ENCODE peak calls at places on chromosome 3, in four cellular contexts. One of them, this sample, is unnamed.

GRCh38 chr3:35064761-35065160 is 574.6 kb upstream of the ARPP21 start:
- DNase-seq in HepG2: no peak
- DNase-seq in K562: no peak
- DNase-seq in HCT116: no peak
- DNase-seq in this sample: no peak

GRCh38 chr3:155190686-155191085 is 102.8 kb downstream of the STRIT1 start:
- DNase-seq in HepG2: no peak
- DNase-seq in K562: no peak
- DNase-seq in HCT116: no peak
- DNase-seq in this sample: no peak

GRCh38 chr3:1272541-1273265 is 179.9 kb downstream of the CNTN6 start:
- DNase-seq in HepG2: no peak
- DNase-seq in K562: no peak
- DNase-seq in HCT116: no peak
- DNase-seq in this sample: no peak

GRCh38 chr3:183309276-183309675 is 56.2 kb downstream of the B3GNT5 start:
- DNase-seq in HepG2: peak
- DNase-seq in K562: no peak
- DNase-seq in HCT116: no peak
- DNase-seq in this sample: no peak

GRCh38 chr3:194141415-194142155 is 5.6 kb downstream of the HES1 start:
- DNase-seq in HepG2: peak
- DNase-seq in K562: peak
- DNase-seq in HCT116: peak
- DNase-seq in this sample: peak

GRCh38 chr3:98655666-98656065 is 62.3 kb upstream of the CPOX start:
- DNase-seq in HepG2: no peak
- DNase-seq in K562: no peak
- DNase-seq in HCT116: no peak
- DNase-seq in this sample: no peak

GRCh38 chr3:13022348-13023250 is 50.6 kb downstream of the IQSEC1 start:
- DNase-seq in HepG2: no peak
- DNase-seq in K562: no peak
- DNase-seq in HCT116: no peak
- DNase-seq in this sample: peak

GRCh38 chr3:134544306-134544705 is 58.4 kb downstream of the CEP63 start:
- DNase-seq in HepG2: no peak
- DNase-seq in K562: no peak
- DNase-seq in HCT116: no peak
- DNase-seq in this sample: no peak

GRCh38 chr3:119181765-119182164 is 8.4 kb downstream of the UPK1B start:
- DNase-seq in HepG2: no peak
- DNase-seq in K562: no peak
- DNase-seq in HCT116: no peak
- DNase-seq in this sample: no peak

GRCh38 chr3:184748219-184749135 is 36.6 kb upstream of the MAGEF1 start:
- DNase-seq in HepG2: peak
- DNase-seq in K562: peak
- DNase-seq in HCT116: peak
- DNase-seq in this sample: no peak

GRCh38 chr3:98966862-98967554 is 65.5 kb upstream of the DCBLD2 start:
- DNase-seq in HepG2: no peak
- DNase-seq in K562: no peak
- DNase-seq in HCT116: peak
- DNase-seq in this sample: no peak

GRCh38 chr3:148211725-148212124 is 486.0 kb upstream of the AGTR1 start:
- DNase-seq in HepG2: peak
- DNase-seq in K562: no peak
- DNase-seq in HCT116: peak
- DNase-seq in this sample: no peak

GRCh38 chr3:31815631-31816440 is 165.2 kb downstream of the OSBPL10 start:
- DNase-seq in HepG2: no peak
- DNase-seq in K562: no peak
- DNase-seq in HCT116: no peak
- DNase-seq in this sample: no peak

GRCh38 chr3:174862666-174863065 is 3.5 kb downstream of the NAALADL2 start:
- DNase-seq in HepG2: no peak
- DNase-seq in K562: no peak
- DNase-seq in HCT116: no peak
- DNase-seq in this sample: no peak

GRCh38 chr3:138862531-138862923 is 27.8 kb upstream of the PIK3CB start:
- DNase-seq in HepG2: no peak
- DNase-seq in K562: no peak
- DNase-seq in HCT116: peak
- DNase-seq in this sample: no peak

GRCh38 chr3:138943724-138944131 is 3.2 kb downstream of the FOXL2 start:
- DNase-seq in HepG2: no peak
- DNase-seq in K562: peak
- DNase-seq in HCT116: no peak
- DNase-seq in this sample: no peak

GRCh38 chr3:81485444-81485865 is 276.0 kb downstream of the GBE1 start:
- DNase-seq in HepG2: no peak
- DNase-seq in K562: no peak
- DNase-seq in HCT116: no peak
- DNase-seq in this sample: no peak

GRCh38 chr3:159872374-159873109 is 116.1 kb upstream of the IL12A start:
- DNase-seq in HepG2: no peak
- DNase-seq in K562: no peak
- DNase-seq in HCT116: peak
- DNase-seq in this sample: no peak

GRCh38 chr3:61682671-61683408 is 121.5 kb downstream of the PTPRG start:
- DNase-seq in HepG2: no peak
- DNase-seq in K562: no peak
- DNase-seq in HCT116: peak
- DNase-seq in this sample: no peak

GRCh38 chr3:136142592-136142991 is 53.5 kb downstream of the MSL2 start:
- DNase-seq in HepG2: peak
- DNase-seq in K562: no peak
- DNase-seq in HCT116: peak
- DNase-seq in this sample: no peak

GRCh38 chr3:43757613-43758012 is 66.9 kb downstream of the ABHD5 start:
- DNase-seq in HepG2: no peak
- DNase-seq in K562: no peak
- DNase-seq in HCT116: no peak
- DNase-seq in this sample: no peak

GRCh38 chr3:123289336-123290106 is 87.8 kb downstream of the SEC22A start:
- DNase-seq in HepG2: no peak
- DNase-seq in K562: no peak
- DNase-seq in HCT116: no peak
- DNase-seq in this sample: no peak

GRCh38 chr3:71713041-71713440 is 12.2 kb downstream of the EIF4E3 start:
- DNase-seq in HepG2: no peak
- DNase-seq in K562: no peak
- DNase-seq in HCT116: no peak
- DNase-seq in this sample: no peak

GRCh38 chr3:107404727-107405519 is 27.7 kb downstream of the CCDC54 start:
- DNase-seq in HepG2: no peak
- DNase-seq in K562: no peak
- DNase-seq in HCT116: no peak
- DNase-seq in this sample: no peak

GRCh38 chr3:183092256-183092655 is 7.0 kb downstream of the MCCC1 start:
- DNase-seq in HepG2: no peak
- DNase-seq in K562: no peak
- DNase-seq in HCT116: no peak
- DNase-seq in this sample: no peak

GRCh38 chr3:115139072-115139471 is 8.0 kb downstream of the ZBTB20 start:
- DNase-seq in HepG2: no peak
- DNase-seq in K562: no peak
- DNase-seq in HCT116: no peak
- DNase-seq in this sample: no peak

DNA sequence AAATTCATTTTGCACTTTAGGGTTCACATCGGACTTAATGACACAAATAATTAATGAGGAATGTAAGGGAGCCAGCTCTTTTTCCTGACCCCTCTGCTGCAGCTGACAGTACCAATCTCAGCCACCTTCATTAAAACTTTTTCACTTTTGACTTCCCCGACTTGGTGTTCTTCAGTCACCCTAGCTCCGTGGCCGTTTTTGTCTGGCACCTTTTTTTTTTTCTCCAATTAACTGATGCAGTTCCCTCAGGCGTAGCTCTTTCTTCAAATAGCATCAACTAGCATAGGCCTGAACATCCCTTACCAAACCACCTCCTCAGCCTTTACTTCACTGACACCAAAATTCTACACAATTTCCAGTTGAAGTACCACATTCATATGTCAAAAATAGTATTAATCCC is 350.8 kb downstream of the GRM7 start:
- DNase-seq in HepG2: no peak
- DNase-seq in K562: no peak
- DNase-seq in HCT116: no peak
- DNase-seq in this sample: no peak
- TF ChIP-seq FOSL1 in HepG2: no peak
- TF ChIP-seq FOSL1 in K562: no peak
- TF ChIP-seq FOSL1 in HCT116: no peak
- TF ChIP-seq FOSL1 in this sample: no peak

GRCh38 chr3:117842086-117842485 is 1132.5 kb downstream of the TUSC7 start:
- DNase-seq in HepG2: no peak
- DNase-seq in K562: no peak
- DNase-seq in HCT116: no peak
- DNase-seq in this sample: no peak
- TF ChIP-seq FOSL1 in HepG2: no peak
- TF ChIP-seq FOSL1 in K562: no peak
- TF ChIP-seq FOSL1 in HCT116: no peak
- TF ChIP-seq FOSL1 in this sample: no peak

GRCh38 chr3:173397161-173398110 is at the start of gene NLGN1:
- DNase-seq in HepG2: no peak
- DNase-seq in K562: no peak
- DNase-seq in HCT116: no peak
- DNase-seq in this sample: peak
- TF ChIP-seq FOSL1 in HepG2: no peak
- TF ChIP-seq FOSL1 in K562: no peak
- TF ChIP-seq FOSL1 in HCT116: no peak
- TF ChIP-seq FOSL1 in this sample: no peak

DNA sequence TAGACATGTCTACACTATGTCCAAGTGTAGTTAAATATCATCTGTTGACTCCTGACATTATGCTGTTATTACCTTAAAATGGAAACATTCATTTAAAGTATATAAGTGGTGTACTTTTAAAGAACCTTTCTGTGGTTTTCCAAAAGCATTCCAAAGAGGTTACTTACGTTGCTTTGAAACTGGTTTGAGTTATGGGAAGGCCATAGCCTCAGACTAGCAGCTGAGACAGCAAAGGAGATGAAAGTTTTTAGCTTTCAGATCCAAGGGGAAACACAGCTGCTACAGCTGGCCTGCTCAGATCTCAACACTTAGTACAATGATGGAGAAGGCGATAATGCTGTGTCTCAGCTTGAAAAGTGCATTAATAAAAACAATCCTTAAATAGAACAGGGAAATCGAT is 921.1 kb downstream of the ROBO1 start:
- DNase-seq in HepG2: no peak
- DNase-seq in K562: no peak
- DNase-seq in HCT116: no peak
- DNase-seq in this sample: no peak
- TF ChIP-seq FOSL1 in HepG2: no peak
- TF ChIP-seq FOSL1 in K562: no peak
- TF ChIP-seq FOSL1 in HCT116: no peak
- TF ChIP-seq FOSL1 in this sample: no peak

GRCh38 chr3:70433091-70433490 is 120.7 kb upstream of the MDFIC2 start:
- DNase-seq in HepG2: no peak
- DNase-seq in K562: no peak
- DNase-seq in HCT116: no peak
- DNase-seq in this sample: no peak
- TF ChIP-seq FOSL1 in HepG2: no peak
- TF ChIP-seq FOSL1 in K562: no peak
- TF ChIP-seq FOSL1 in HCT116: no peak
- TF ChIP-seq FOSL1 in this sample: no peak

DNA sequence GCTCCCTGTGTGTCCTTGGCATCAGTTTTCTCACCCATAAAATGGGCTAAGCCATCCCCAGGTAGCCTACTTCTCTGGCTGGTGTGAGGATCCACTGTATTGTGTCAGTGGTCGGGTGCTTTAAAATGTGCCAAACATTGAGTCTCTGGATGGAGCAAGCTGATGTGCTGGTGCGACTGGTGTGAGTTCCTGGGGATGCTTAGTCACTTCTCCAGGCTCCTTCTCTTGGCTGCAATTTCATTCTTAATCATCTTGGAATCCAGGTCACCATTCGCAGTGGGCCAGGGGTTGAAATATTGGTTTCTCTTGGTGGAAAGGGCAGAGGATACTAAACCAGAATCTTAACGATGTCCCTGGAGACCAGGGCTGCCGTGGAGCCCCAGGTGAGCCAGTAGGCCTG is 29.3 kb downstream of the SCN5A start:
- DNase-seq in HepG2: no peak
- DNase-seq in K562: no peak
- DNase-seq in HCT116: no peak
- DNase-seq in this sample: no peak
- TF ChIP-seq FOSL1 in HepG2: no peak
- TF ChIP-seq FOSL1 in K562: no peak
- TF ChIP-seq FOSL1 in HCT116: no peak
- TF ChIP-seq FOSL1 in this sample: no peak

GRCh38 chr3:66053009-66053782 is 14.5 kb upstream of the MAGI1 start:
- DNase-seq in HepG2: no peak
- DNase-seq in K562: no peak
- DNase-seq in HCT116: no peak
- DNase-seq in this sample: no peak
- TF ChIP-seq FOSL1 in HepG2: no peak
- TF ChIP-seq FOSL1 in K562: no peak
- TF ChIP-seq FOSL1 in HCT116: no peak
- TF ChIP-seq FOSL1 in this sample: no peak

GRCh38 chr3:168417016-168417415 is 321.3 kb upstream of the GOLIM4 start:
- DNase-seq in HepG2: no peak
- DNase-seq in K562: no peak
- DNase-seq in HCT116: no peak
- DNase-seq in this sample: no peak
- TF ChIP-seq FOSL1 in HepG2: no peak
- TF ChIP-seq FOSL1 in K562: no peak
- TF ChIP-seq FOSL1 in HCT116: no peak
- TF ChIP-seq FOSL1 in this sample: no peak

GRCh38 chr3:49600781-49601180 is 46.5 kb downstream of the BSN start:
- DNase-seq in HepG2: no peak
- DNase-seq in K562: no peak
- DNase-seq in HCT116: no peak
- DNase-seq in this sample: no peak

GRCh38 chr3:49606427-49606826 is 52.1 kb downstream of the BSN start:
- DNase-seq in HepG2: no peak
- DNase-seq in K562: no peak
- DNase-seq in HCT116: no peak
- DNase-seq in this sample: no peak

GRCh38 chr3:49602049-49602554 is 47.8 kb downstream of the BSN start:
- DNase-seq in HepG2: no peak
- DNase-seq in K562: no peak
- DNase-seq in HCT116: no peak
- DNase-seq in this sample: no peak

GRCh38 chr3:49601358-49602048 is 47.2 kb downstream of the BSN start:
- DNase-seq in HepG2: no peak
- DNase-seq in K562: no peak
- DNase-seq in HCT116: no peak
- DNase-seq in this sample: no peak

GRCh38 chr3:49602877-49603411 is 48.7 kb downstream of the BSN start:
- DNase-seq in HepG2: no peak
- DNase-seq in K562: no peak
- DNase-seq in HCT116: peak
- DNase-seq in this sample: no peak
- TF ChIP-seq FOSL1 in HepG2: no peak
- TF ChIP-seq FOSL1 in K562: no peak
- TF ChIP-seq FOSL1 in HCT116: peak
- TF ChIP-seq FOSL1 in this sample: no peak